ENCODE peak calls at places on chromosomes 6 and 20, in four cellular contexts. M is left ventricle myocardium inferior, Q is amniotic stem cell, W is heart left ventricle. E is an unnamed sample.

GRCh38 chr20:11447371-11448100 is 470.2 kb upstream of the BTBD3 start:
- DNase-seq in M (no peak), Q (no peak), W (no peak), E (peak; percentile 47)

GRCh38 chr6:7701212-7701834 is 24.6 kb upstream of the BMP6 start:
- DNase-seq in M (no peak), Q (no peak), W (no peak), E (no peak)

GRCh38 chr20:44014807-44015732 is 100.4 kb downstream of the TOX2 start:
- DNase-seq in M (no peak), Q (no peak), W (no peak), E (no peak)

GRCh38 chr6:16265351-16266341 is 27.3 kb downstream of the GMPR start:
- DNase-seq in M (no peak), Q (no peak), W (no peak), E (no peak)

GRCh38 chr20:50580016-50580747 is 70.0 kb downstream of the PTPN1 start:
- DNase-seq in M (peak; percentile 67), Q (no peak), W (peak; percentile 66), E (peak; percentile 85)

GRCh38 chr20:13207016-13207415 is 14.1 kb upstream of the ISM1 start:
- DNase-seq in M (no peak), Q (no peak), W (no peak), E (no peak)

GRCh38 chr20:51064160-51064559 is 41.3 kb upstream of the KCNG1 start:
- DNase-seq in M (no peak), Q (no peak), W (no peak), E (no peak)

GRCh38 chr6:15387118-15387517 is 141.2 kb downstream of the JARID2 start:
- DNase-seq in M (no peak), Q (no peak), W (no peak), E (no peak)

GRCh38 chr6:37174515-37175331 is 4.8 kb downstream of the PIM1 start:
- DNase-seq in M (no peak), Q (no peak), W (no peak), E (no peak)

GRCh38 chr6:126076992-126077664 is 90.8 kb downstream of the TRMT11 start:
- DNase-seq in M (no peak), Q (no peak), W (no peak), E (no peak)

GRCh38 chr6:157527471-157527907 is 146.5 kb downstream of the ZDHHC14 start:
- DNase-seq in M (no peak), Q (no peak), W (no peak), E (no peak)

GRCh38 chr6:147950623-147950987 is 392.0 kb upstream of the SASH1 start:
- DNase-seq in M (peak; percentile 11), Q (no peak), W (no peak), E (no peak)

GRCh38 chr6:106556368-106556960 is 72.8 kb downstream of the RTN4IP1 start:
- DNase-seq in M (no peak), Q (peak; percentile 9), W (no peak), E (no peak)

GRCh38 chr6:42099340-42100028 is 42.9 kb downstream of the C6orf132 start:
- DNase-seq in M (no peak), Q (no peak), W (no peak), E (no peak)

GRCh38 chr20:21571841-21572690 is 58.2 kb upstream of the NKX2-2 start:
- DNase-seq in M (no peak), Q (no peak), W (no peak), E (no peak)

GRCh38 chr6:87700351-87700728 is 1.7 kb downstream of the AKIRIN2 start:
- DNase-seq in M (no peak), Q (no peak), W (no peak), E (no peak)

GRCh38 chr6:27667651-27668441 is 194.9 kb upstream of the ZNF184 start:
- DNase-seq in M (no peak), Q (no peak), W (no peak), E (no peak)

GRCh38 chr6:44475779-44476434 is 88.4 kb downstream of the CDC5L start:
- DNase-seq in M (peak; percentile 76), Q (peak; percentile 46), W (peak; percentile 72), E (peak; percentile 92)

GRCh38 chr6:49849121-49849907 is 17.0 kb downstream of the CRISP1 start:
- DNase-seq in M (no peak), Q (peak; percentile 11), W (no peak), E (no peak)